ENCODE peak calls at places on chromosomes 7 and 10, in nine cellular contexts. One of them, this sample, is unnamed.

GRCh38 chr10:83983578-83984255 is 155.6 kb upstream of the GHITM start:
- DNase-seq in hepatocyte: no peak
- DNase-seq in cardiac fibroblast: peak
- DNase-seq in fibroblast of mammary gland: peak
- DNase-seq in mucosa of descending colon: no peak
- DNase-seq in GM23338: peak
- DNase-seq in fibroblast of the aortic adventitia: no peak
- DNase-seq in lung: no peak
- DNase-seq in endodermal cell: peak
- DNase-seq in this sample: peak

GRCh38 chr10:84194424-84195043 is at the start of gene CDHR1:
- DNase-seq in hepatocyte: peak
- DNase-seq in cardiac fibroblast: no peak
- DNase-seq in fibroblast of mammary gland: no peak
- DNase-seq in mucosa of descending colon: peak
- DNase-seq in GM23338: peak
- DNase-seq in fibroblast of the aortic adventitia: no peak
- DNase-seq in lung: no peak
- DNase-seq in endodermal cell: peak
- DNase-seq in this sample: no peak

GRCh38 chr7:23074443-23075244 is 30.9 kb upstream of the KLHL7 start:
- DNase-seq in hepatocyte: peak
- DNase-seq in cardiac fibroblast: no peak
- DNase-seq in fibroblast of mammary gland: no peak
- DNase-seq in mucosa of descending colon: peak
- DNase-seq in GM23338: no peak
- DNase-seq in fibroblast of the aortic adventitia: peak
- DNase-seq in lung: no peak
- DNase-seq in endodermal cell: no peak
- DNase-seq in this sample: no peak

GRCh38 chr7:28957822-28958234 is 302 bp downstream of the TRIL start:
- DNase-seq in hepatocyte: peak
- DNase-seq in cardiac fibroblast: no peak
- DNase-seq in fibroblast of mammary gland: no peak
- DNase-seq in mucosa of descending colon: peak
- DNase-seq in GM23338: peak
- DNase-seq in fibroblast of the aortic adventitia: no peak
- DNase-seq in lung: no peak
- DNase-seq in endodermal cell: peak
- DNase-seq in this sample: no peak

GRCh38 chr7:33774762-33775523 is 130.4 kb upstream of the BMPER start:
- DNase-seq in hepatocyte: peak
- DNase-seq in cardiac fibroblast: peak
- DNase-seq in fibroblast of mammary gland: peak
- DNase-seq in mucosa of descending colon: peak
- DNase-seq in GM23338: no peak
- DNase-seq in fibroblast of the aortic adventitia: peak
- DNase-seq in lung: peak
- DNase-seq in endodermal cell: no peak
- DNase-seq in this sample: peak

GRCh38 chr10:89837173-89838001 is 136.0 kb downstream of the KIF20B start:
- DNase-seq in hepatocyte: no peak
- DNase-seq in cardiac fibroblast: peak
- DNase-seq in fibroblast of mammary gland: peak
- DNase-seq in mucosa of descending colon: peak
- DNase-seq in GM23338: peak
- DNase-seq in fibroblast of the aortic adventitia: peak
- DNase-seq in lung: peak
- DNase-seq in endodermal cell: no peak
- DNase-seq in this sample: peak

GRCh38 chr7:148828965-148829364 is 55.1 kb downstream of the EZH2 start:
- DNase-seq in hepatocyte: no peak
- DNase-seq in cardiac fibroblast: no peak
- DNase-seq in fibroblast of mammary gland: no peak
- DNase-seq in mucosa of descending colon: no peak
- DNase-seq in GM23338: no peak
- DNase-seq in fibroblast of the aortic adventitia: no peak
- DNase-seq in lung: no peak
- DNase-seq in endodermal cell: no peak
- DNase-seq in this sample: no peak

GRCh38 chr7:105713488-105714465 is 132.5 kb upstream of the EFCAB10 start:
- DNase-seq in hepatocyte: no peak
- DNase-seq in cardiac fibroblast: peak
- DNase-seq in fibroblast of mammary gland: peak
- DNase-seq in mucosa of descending colon: no peak
- DNase-seq in GM23338: no peak
- DNase-seq in fibroblast of the aortic adventitia: peak
- DNase-seq in lung: no peak
- DNase-seq in endodermal cell: no peak
- DNase-seq in this sample: peak

GRCh38 chr10:101222683-101223273 is 6.5 kb downstream of the LBX1 start:
- DNase-seq in hepatocyte: no peak
- DNase-seq in cardiac fibroblast: no peak
- DNase-seq in fibroblast of mammary gland: no peak
- DNase-seq in mucosa of descending colon: no peak
- DNase-seq in GM23338: peak
- DNase-seq in fibroblast of the aortic adventitia: no peak
- DNase-seq in lung: no peak
- DNase-seq in endodermal cell: peak
- DNase-seq in this sample: no peak

GRCh38 chr7:116546054-116546453 is 21.2 kb downstream of the CAV1 start:
- DNase-seq in hepatocyte: no peak
- DNase-seq in cardiac fibroblast: no peak
- DNase-seq in fibroblast of mammary gland: no peak
- DNase-seq in mucosa of descending colon: no peak
- DNase-seq in GM23338: no peak
- DNase-seq in fibroblast of the aortic adventitia: no peak
- DNase-seq in lung: no peak
- DNase-seq in endodermal cell: no peak
- DNase-seq in this sample: no peak

GRCh38 chr7:98249106-98249505 is 2.9 kb downstream of the TECPR1 start:
- DNase-seq in hepatocyte: no peak
- DNase-seq in cardiac fibroblast: peak
- DNase-seq in fibroblast of mammary gland: no peak
- DNase-seq in mucosa of descending colon: no peak
- DNase-seq in GM23338: no peak
- DNase-seq in fibroblast of the aortic adventitia: no peak
- DNase-seq in lung: no peak
- DNase-seq in endodermal cell: no peak
- DNase-seq in this sample: no peak

GRCh38 chr10:45379891-45380540 is 6.0 kb downstream of the ALOX5 start:
- DNase-seq in hepatocyte: no peak
- DNase-seq in cardiac fibroblast: no peak
- DNase-seq in fibroblast of mammary gland: no peak
- DNase-seq in mucosa of descending colon: peak
- DNase-seq in GM23338: no peak
- DNase-seq in fibroblast of the aortic adventitia: no peak
- DNase-seq in lung: no peak
- DNase-seq in endodermal cell: no peak
- DNase-seq in this sample: no peak

GRCh38 chr10:37473906-37474305 is 348.5 kb downstream of the ANKRD30A start:
- DNase-seq in hepatocyte: no peak
- DNase-seq in cardiac fibroblast: no peak
- DNase-seq in fibroblast of mammary gland: no peak
- DNase-seq in mucosa of descending colon: no peak
- DNase-seq in GM23338: no peak
- DNase-seq in fibroblast of the aortic adventitia: no peak
- DNase-seq in lung: no peak
- DNase-seq in endodermal cell: no peak
- DNase-seq in this sample: no peak

GRCh38 chr7:143416565-143417149 is 8.0 kb upstream of the EPHA1 start:
- DNase-seq in hepatocyte: peak
- DNase-seq in cardiac fibroblast: peak
- DNase-seq in fibroblast of mammary gland: peak
- DNase-seq in mucosa of descending colon: peak
- DNase-seq in GM23338: peak
- DNase-seq in fibroblast of the aortic adventitia: peak
- DNase-seq in lung: no peak
- DNase-seq in endodermal cell: no peak
- DNase-seq in this sample: peak

GRCh38 chr10:7153750-7154149 is 257.1 kb downstream of the SFMBT2 start:
- DNase-seq in hepatocyte: no peak
- DNase-seq in cardiac fibroblast: no peak
- DNase-seq in fibroblast of mammary gland: peak
- DNase-seq in mucosa of descending colon: no peak
- DNase-seq in GM23338: no peak
- DNase-seq in fibroblast of the aortic adventitia: peak
- DNase-seq in lung: no peak
- DNase-seq in endodermal cell: no peak
- DNase-seq in this sample: peak

GRCh38 chr7:114478384-114478783 is 63.8 kb downstream of the FOXP2 start:
- DNase-seq in hepatocyte: no peak
- DNase-seq in cardiac fibroblast: no peak
- DNase-seq in fibroblast of mammary gland: no peak
- DNase-seq in mucosa of descending colon: no peak
- DNase-seq in GM23338: no peak
- DNase-seq in fibroblast of the aortic adventitia: no peak
- DNase-seq in lung: no peak
- DNase-seq in endodermal cell: no peak
- DNase-seq in this sample: peak

GRCh38 chr7:43572516-43573049 is 10.3 kb upstream of the STK17A start:
- DNase-seq in hepatocyte: peak
- DNase-seq in cardiac fibroblast: peak
- DNase-seq in fibroblast of mammary gland: peak
- DNase-seq in mucosa of descending colon: peak
- DNase-seq in GM23338: no peak
- DNase-seq in fibroblast of the aortic adventitia: peak
- DNase-seq in lung: peak
- DNase-seq in endodermal cell: no peak
- DNase-seq in this sample: peak

GRCh38 chr10:102654969-102655368 is 10.7 kb downstream of the TRIM8 start:
- DNase-seq in hepatocyte: no peak
- DNase-seq in cardiac fibroblast: no peak
- DNase-seq in fibroblast of mammary gland: no peak
- DNase-seq in mucosa of descending colon: no peak
- DNase-seq in GM23338: no peak
- DNase-seq in fibroblast of the aortic adventitia: no peak
- DNase-seq in lung: no peak
- DNase-seq in endodermal cell: no peak
- DNase-seq in this sample: no peak

GRCh38 chr10:13528875-13529713 is at the start of gene BEND7:
- DNase-seq in hepatocyte: peak
- DNase-seq in cardiac fibroblast: no peak
- DNase-seq in fibroblast of mammary gland: no peak
- DNase-seq in mucosa of descending colon: peak
- DNase-seq in GM23338: peak
- DNase-seq in fibroblast of the aortic adventitia: no peak
- DNase-seq in lung: no peak
- DNase-seq in endodermal cell: peak
- DNase-seq in this sample: no peak

DNA sequence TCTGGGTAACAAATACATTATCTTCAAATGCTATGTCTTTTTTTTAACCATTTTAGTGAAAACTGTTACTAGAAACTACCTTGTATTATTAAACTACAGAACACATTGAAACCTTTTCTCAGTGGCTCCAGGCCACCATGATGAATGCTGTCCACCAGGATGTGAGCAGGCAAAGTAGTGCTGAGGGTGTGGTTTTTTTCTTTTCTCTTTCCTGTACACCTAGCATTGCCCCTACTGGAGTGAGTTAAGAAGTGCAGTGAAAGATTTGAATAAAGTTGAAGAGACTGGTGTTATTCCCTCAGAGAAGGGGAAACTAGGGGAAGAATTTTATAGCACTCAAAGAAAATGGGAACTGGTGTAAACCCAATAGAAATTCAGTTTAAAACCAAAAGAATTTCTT is 120.0 kb upstream of the SAMD8 start:
- DNase-seq in hepatocyte: peak
- DNase-seq in cardiac fibroblast: peak
- DNase-seq in fibroblast of mammary gland: no peak
- DNase-seq in mucosa of descending colon: no peak
- DNase-seq in GM23338: peak
- DNase-seq in fibroblast of the aortic adventitia: no peak
- DNase-seq in lung: no peak
- DNase-seq in endodermal cell: no peak
- DNase-seq in this sample: no peak
- TF ChIP-seq CTCF in hepatocyte: peak
- TF ChIP-seq CTCF in cardiac fibroblast: peak
- TF ChIP-seq CTCF in fibroblast of mammary gland: peak
- TF ChIP-seq CTCF in mucosa of descending colon: peak
- TF ChIP-seq CTCF in GM23338: no peak
- TF ChIP-seq CTCF in fibroblast of the aortic adventitia: peak
- TF ChIP-seq CTCF in lung: no peak
- TF ChIP-seq CTCF in endodermal cell: peak
- TF ChIP-seq CTCF in this sample: peak

DNA sequence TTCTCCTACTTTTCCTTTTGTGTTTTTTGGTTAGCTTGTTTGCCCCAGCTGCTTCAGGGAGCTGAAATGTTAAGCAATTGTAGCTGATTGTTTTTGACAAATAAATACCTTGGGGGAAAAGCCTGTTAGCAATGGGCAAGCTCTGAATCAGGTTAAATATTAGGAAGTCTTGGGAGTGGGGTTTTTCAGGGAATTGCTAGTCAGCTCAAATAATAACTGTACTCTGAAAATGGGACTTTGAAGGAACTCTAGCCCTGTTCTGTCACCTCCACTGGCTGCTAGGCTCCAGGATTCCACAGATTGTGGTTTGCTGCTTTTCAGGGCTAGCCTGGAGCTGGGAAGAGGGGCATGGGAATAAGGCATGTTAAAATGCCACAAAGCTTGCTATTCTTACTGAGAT is 39.5 kb downstream of the ADK start:
- DNase-seq in hepatocyte: no peak
- DNase-seq in cardiac fibroblast: no peak
- DNase-seq in fibroblast of mammary gland: no peak
- DNase-seq in mucosa of descending colon: no peak
- DNase-seq in GM23338: no peak
- DNase-seq in fibroblast of the aortic adventitia: no peak
- DNase-seq in lung: no peak
- DNase-seq in endodermal cell: no peak
- DNase-seq in this sample: no peak
- H3K4me3 ChIP-seq in hepatocyte: no peak
- H3K4me3 ChIP-seq in cardiac fibroblast: no peak
- H3K4me3 ChIP-seq in fibroblast of mammary gland: peak
- H3K4me3 ChIP-seq in mucosa of descending colon: no peak
- H3K4me3 ChIP-seq in GM23338: no peak
- H3K4me3 ChIP-seq in fibroblast of the aortic adventitia: peak
- H3K4me3 ChIP-seq in lung: no peak
- H3K4me3 ChIP-seq in endodermal cell: no peak
- H3K4me3 ChIP-seq in this sample: peak

DNA sequence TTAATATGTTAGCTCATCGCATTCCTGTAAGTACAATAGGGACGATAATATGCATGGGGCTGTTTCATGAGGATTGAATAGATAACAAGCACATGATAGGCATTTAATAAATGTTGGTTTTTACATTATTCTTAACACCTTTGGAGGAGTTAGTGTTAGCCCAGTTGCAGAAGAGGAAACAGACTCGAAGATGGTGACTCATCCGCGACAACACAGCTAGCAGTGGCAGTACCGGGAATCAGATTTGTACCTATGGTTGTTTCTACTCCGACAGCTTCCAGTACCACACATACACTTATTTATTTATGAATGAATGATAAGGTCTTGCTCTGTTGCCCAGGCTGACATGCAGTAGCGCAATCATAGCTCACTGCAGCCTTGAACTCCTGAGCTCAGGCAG is 2.9 kb downstream of the LRMDA start:
- DNase-seq in hepatocyte: no peak
- DNase-seq in cardiac fibroblast: no peak
- DNase-seq in fibroblast of mammary gland: no peak
- DNase-seq in mucosa of descending colon: no peak
- DNase-seq in GM23338: no peak
- DNase-seq in fibroblast of the aortic adventitia: no peak
- DNase-seq in lung: no peak
- DNase-seq in endodermal cell: no peak
- DNase-seq in this sample: no peak
- TF ChIP-seq CTCF in hepatocyte: no peak
- TF ChIP-seq CTCF in cardiac fibroblast: no peak
- TF ChIP-seq CTCF in fibroblast of mammary gland: no peak
- TF ChIP-seq CTCF in mucosa of descending colon: no peak
- TF ChIP-seq CTCF in GM23338: no peak
- TF ChIP-seq CTCF in fibroblast of the aortic adventitia: no peak
- TF ChIP-seq CTCF in lung: no peak
- TF ChIP-seq CTCF in endodermal cell: no peak
- TF ChIP-seq CTCF in this sample: no peak

GRCh38 chr10:59907537-59907917 is 1.2 kb upstream of the CCDC6 start:
- DNase-seq in hepatocyte: no peak
- DNase-seq in cardiac fibroblast: no peak
- DNase-seq in fibroblast of mammary gland: no peak
- DNase-seq in mucosa of descending colon: no peak
- DNase-seq in GM23338: no peak
- DNase-seq in fibroblast of the aortic adventitia: no peak
- DNase-seq in lung: no peak
- DNase-seq in endodermal cell: no peak
- DNase-seq in this sample: peak
- H3K4me3 ChIP-seq in hepatocyte: peak
- H3K4me3 ChIP-seq in cardiac fibroblast: no peak
- H3K4me3 ChIP-seq in fibroblast of mammary gland: peak
- H3K4me3 ChIP-seq in mucosa of descending colon: no peak
- H3K4me3 ChIP-seq in GM23338: peak
- H3K4me3 ChIP-seq in fibroblast of the aortic adventitia: peak
- H3K4me3 ChIP-seq in lung: no peak
- H3K4me3 ChIP-seq in endodermal cell: peak
- H3K4me3 ChIP-seq in this sample: peak

This sample was measured in fibroblast of villous mesenchyme.